ENCODE peak calls at places on chromosomes 2 and 18, in seven cellular contexts. C is suprapubic skin; P is HTR-8/SVneo; A is stimulated activated CD4-positive, alpha-beta T cell treated with anti-CD3 and anti-CD28 coated beads, Interleukin-15, amount 100 ng/mL, for 24 hours; T is NB4; K is C1 segment of cervical spinal cord; V is right atrium auricular region. N is an unnamed sample.

GRCh38 chr2:4420032-4420431 is 716.7 kb downstream of the DCDC2C start:
- DNase-seq in C (no peak), P (no peak), A (no peak), T (peak), K (no peak), V (no peak), N (no peak)

GRCh38 chr2:52034706-52035105 is 1002.8 kb upstream of the NRXN1 start:
- DNase-seq in C (no peak), P (no peak), A (no peak), T (no peak), K (no peak), V (no peak), N (no peak)

GRCh38 chr2:56015631-56016251 is 92.2 kb upstream of the EFEMP1 start:
- DNase-seq in C (no peak), P (no peak), A (no peak), T (no peak), K (no peak), V (no peak), N (no peak)

GRCh38 chr18:75276813-75277628 is 66.4 kb downstream of the TSHZ1 start:
- DNase-seq in C (no peak), P (no peak), A (peak), T (no peak), K (no peak), V (no peak), N (no peak)

GRCh38 chr2:24579053-24579803 is 88.2 kb downstream of the NCOA1 start:
- DNase-seq in C (no peak), P (no peak), A (peak), T (no peak), K (no peak), V (no peak), N (no peak)

GRCh38 chr18:23136326-23137092 is 1.2 kb downstream of the CABLES1 start:
- DNase-seq in C (peak), P (no peak), A (peak), T (peak), K (no peak), V (peak), N (no peak)

GRCh38 chr2:32212293-32212692 is 46.6 kb downstream of the SLC30A6 start:
- DNase-seq in C (no peak), P (no peak), A (no peak), T (no peak), K (no peak), V (no peak), N (no peak)

GRCh38 chr2:233455491-233455890 is 101.2 kb downstream of the DGKD start:
- DNase-seq in C (no peak), P (no peak), A (no peak), T (no peak), K (no peak), V (no peak), N (no peak)

GRCh38 chr18:46338213-46338612 is 234.0 kb downstream of the HAUS1 start:
- DNase-seq in C (no peak), P (no peak), A (no peak), T (peak), K (no peak), V (no peak), N (no peak)

GRCh38 chr2:56613254-56613653 is 429.5 kb downstream of the CCDC85A start:
- DNase-seq in C (no peak), P (no peak), A (no peak), T (no peak), K (no peak), V (no peak), N (no peak)

GRCh38 chr2:102241616-102242260 is 54.9 kb downstream of the IL1RL2 start:
- DNase-seq in C (no peak), P (no peak), A (no peak), T (no peak), K (no peak), V (no peak), N (no peak)

GRCh38 chr18:24763765-24764548 is 303.5 kb downstream of the HRH4 start:
- DNase-seq in C (no peak), P (no peak), A (no peak), T (no peak), K (no peak), V (no peak), N (no peak)

GRCh38 chr2:70089220-70089945 is 2.1 kb downstream of the PCBP1 start:
- DNase-seq in C (peak), P (no peak), A (peak), T (peak), K (no peak), V (no peak), N (no peak)

GRCh38 chr2:67572721-67573485 is 175.8 kb downstream of the ETAA1 start:
- DNase-seq in C (no peak), P (no peak), A (no peak), T (no peak), K (no peak), V (no peak), N (no peak)

GRCh38 chr2:224142397-224143312 is 103.6 kb upstream of the SERPINE2 start:
- DNase-seq in C (no peak), P (peak), A (no peak), T (no peak), K (no peak), V (no peak), N (no peak)

GRCh38 chr2:200602584-200602983 is 16.8 kb downstream of the AOX1 start:
- DNase-seq in C (no peak), P (no peak), A (no peak), T (no peak), K (no peak), V (no peak), N (no peak)

N was measured in HCT116.